ENCODE peak calls at places on chromosome 14, in five cellular contexts. One of them, this sample, is unnamed.

GRCh38 chr14:71556730-71557129 is 375.5 kb upstream of the RGS6 start:
- DNase-seq in stimulated activated CD8-positive, alpha-beta memory T cell treated with anti-CD3 and anti-CD28 coated beads, Interleukin-15, amount 100 ng/mL, for 24 hours: no peak
- DNase-seq in lower leg skin: no peak
- DNase-seq in NCI-H345: no peak
- DNase-seq in non-pigmented ciliary epithelial cell: no peak
- DNase-seq in this sample: no peak

GRCh38 chr14:79732911-79733310 is 478.4 kb downstream of the DIO2 start:
- DNase-seq in stimulated activated CD8-positive, alpha-beta memory T cell treated with anti-CD3 and anti-CD28 coated beads, Interleukin-15, amount 100 ng/mL, for 24 hours: no peak
- DNase-seq in lower leg skin: no peak
- DNase-seq in NCI-H345: no peak
- DNase-seq in non-pigmented ciliary epithelial cell: no peak
- DNase-seq in this sample: no peak

GRCh38 chr14:63308723-63309317 is 9.9 kb downstream of the GPHB5 start:
- DNase-seq in stimulated activated CD8-positive, alpha-beta memory T cell treated with anti-CD3 and anti-CD28 coated beads, Interleukin-15, amount 100 ng/mL, for 24 hours: no peak
- DNase-seq in lower leg skin: no peak
- DNase-seq in NCI-H345: peak
- DNase-seq in non-pigmented ciliary epithelial cell: no peak
- DNase-seq in this sample: no peak

GRCh38 chr14:52354257-52354656 is 40.1 kb downstream of the PTGER2 start:
- DNase-seq in stimulated activated CD8-positive, alpha-beta memory T cell treated with anti-CD3 and anti-CD28 coated beads, Interleukin-15, amount 100 ng/mL, for 24 hours: no peak
- DNase-seq in lower leg skin: no peak
- DNase-seq in NCI-H345: no peak
- DNase-seq in non-pigmented ciliary epithelial cell: no peak
- DNase-seq in this sample: no peak

GRCh38 chr14:45893127-45893526 is 640.1 kb upstream of the MIS18BP1 start:
- DNase-seq in stimulated activated CD8-positive, alpha-beta memory T cell treated with anti-CD3 and anti-CD28 coated beads, Interleukin-15, amount 100 ng/mL, for 24 hours: no peak
- DNase-seq in lower leg skin: no peak
- DNase-seq in NCI-H345: no peak
- DNase-seq in non-pigmented ciliary epithelial cell: no peak
- DNase-seq in this sample: no peak

GRCh38 chr14:103657466-103657865 is 28.5 kb downstream of the KLC1 start:
- DNase-seq in stimulated activated CD8-positive, alpha-beta memory T cell treated with anti-CD3 and anti-CD28 coated beads, Interleukin-15, amount 100 ng/mL, for 24 hours: no peak
- DNase-seq in lower leg skin: no peak
- DNase-seq in NCI-H345: no peak
- DNase-seq in non-pigmented ciliary epithelial cell: peak
- DNase-seq in this sample: no peak

GRCh38 chr14:20387577-20387976 is 25.7 kb downstream of the TEP1 start:
- DNase-seq in stimulated activated CD8-positive, alpha-beta memory T cell treated with anti-CD3 and anti-CD28 coated beads, Interleukin-15, amount 100 ng/mL, for 24 hours: no peak
- DNase-seq in lower leg skin: peak
- DNase-seq in NCI-H345: no peak
- DNase-seq in non-pigmented ciliary epithelial cell: no peak
- DNase-seq in this sample: no peak

GRCh38 chr14:64191756-64192155 is 102.4 kb downstream of the ESR2 start:
- DNase-seq in stimulated activated CD8-positive, alpha-beta memory T cell treated with anti-CD3 and anti-CD28 coated beads, Interleukin-15, amount 100 ng/mL, for 24 hours: no peak
- DNase-seq in lower leg skin: no peak
- DNase-seq in NCI-H345: no peak
- DNase-seq in non-pigmented ciliary epithelial cell: peak
- DNase-seq in this sample: no peak

GRCh38 chr14:99156814-99157213 is 115.2 kb downstream of the BCL11B start:
- DNase-seq in stimulated activated CD8-positive, alpha-beta memory T cell treated with anti-CD3 and anti-CD28 coated beads, Interleukin-15, amount 100 ng/mL, for 24 hours: no peak
- DNase-seq in lower leg skin: peak
- DNase-seq in NCI-H345: no peak
- DNase-seq in non-pigmented ciliary epithelial cell: no peak
- DNase-seq in this sample: no peak

GRCh38 chr14:61526405-61527312 is 168.7 kb upstream of the HIF1A start:
- DNase-seq in stimulated activated CD8-positive, alpha-beta memory T cell treated with anti-CD3 and anti-CD28 coated beads, Interleukin-15, amount 100 ng/mL, for 24 hours: no peak
- DNase-seq in lower leg skin: peak
- DNase-seq in NCI-H345: peak
- DNase-seq in non-pigmented ciliary epithelial cell: no peak
- DNase-seq in this sample: no peak

GRCh38 chr14:90518941-90519256 is 122.1 kb downstream of the CALM1 start:
- DNase-seq in stimulated activated CD8-positive, alpha-beta memory T cell treated with anti-CD3 and anti-CD28 coated beads, Interleukin-15, amount 100 ng/mL, for 24 hours: peak
- DNase-seq in lower leg skin: no peak
- DNase-seq in NCI-H345: no peak
- DNase-seq in non-pigmented ciliary epithelial cell: no peak
- DNase-seq in this sample: no peak

GRCh38 chr14:68544150-68544892 is 248.5 kb downstream of the ZFP36L1 start:
- DNase-seq in stimulated activated CD8-positive, alpha-beta memory T cell treated with anti-CD3 and anti-CD28 coated beads, Interleukin-15, amount 100 ng/mL, for 24 hours: no peak
- DNase-seq in lower leg skin: peak
- DNase-seq in NCI-H345: no peak
- DNase-seq in non-pigmented ciliary epithelial cell: peak
- DNase-seq in this sample: peak

GRCh38 chr14:98932436-98933325 is 339.3 kb downstream of the BCL11B start:
- DNase-seq in stimulated activated CD8-positive, alpha-beta memory T cell treated with anti-CD3 and anti-CD28 coated beads, Interleukin-15, amount 100 ng/mL, for 24 hours: no peak
- DNase-seq in lower leg skin: no peak
- DNase-seq in NCI-H345: no peak
- DNase-seq in non-pigmented ciliary epithelial cell: no peak
- DNase-seq in this sample: no peak

GRCh38 chr14:99322731-99323599 is 51.0 kb upstream of the BCL11B start:
- DNase-seq in stimulated activated CD8-positive, alpha-beta memory T cell treated with anti-CD3 and anti-CD28 coated beads, Interleukin-15, amount 100 ng/mL, for 24 hours: no peak
- DNase-seq in lower leg skin: peak
- DNase-seq in NCI-H345: no peak
- DNase-seq in non-pigmented ciliary epithelial cell: no peak
- DNase-seq in this sample: no peak

GRCh38 chr14:54603362-54603761 is 36.4 kb downstream of the SAMD4A start:
- DNase-seq in stimulated activated CD8-positive, alpha-beta memory T cell treated with anti-CD3 and anti-CD28 coated beads, Interleukin-15, amount 100 ng/mL, for 24 hours: no peak
- DNase-seq in lower leg skin: no peak
- DNase-seq in NCI-H345: no peak
- DNase-seq in non-pigmented ciliary epithelial cell: no peak
- DNase-seq in this sample: no peak

GRCh38 chr14:63204407-63205280 is at the start of gene RHOJ:
- DNase-seq in stimulated activated CD8-positive, alpha-beta memory T cell treated with anti-CD3 and anti-CD28 coated beads, Interleukin-15, amount 100 ng/mL, for 24 hours: no peak
- DNase-seq in lower leg skin: no peak
- DNase-seq in NCI-H345: peak
- DNase-seq in non-pigmented ciliary epithelial cell: no peak
- DNase-seq in this sample: no peak

GRCh38 chr14:24982472-24983155 is 67.3 kb downstream of the STXBP6 start:
- DNase-seq in stimulated activated CD8-positive, alpha-beta memory T cell treated with anti-CD3 and anti-CD28 coated beads, Interleukin-15, amount 100 ng/mL, for 24 hours: no peak
- DNase-seq in lower leg skin: no peak
- DNase-seq in NCI-H345: no peak
- DNase-seq in non-pigmented ciliary epithelial cell: peak
- DNase-seq in this sample: no peak

GRCh38 chr14:100142073-100143040 is 17.1 kb downstream of the DEGS2 start:
- DNase-seq in stimulated activated CD8-positive, alpha-beta memory T cell treated with anti-CD3 and anti-CD28 coated beads, Interleukin-15, amount 100 ng/mL, for 24 hours: no peak
- DNase-seq in lower leg skin: no peak
- DNase-seq in NCI-H345: no peak
- DNase-seq in non-pigmented ciliary epithelial cell: no peak
- DNase-seq in this sample: no peak

GRCh38 chr14:31391473-31391872 is 28.9 kb downstream of the HEATR5A start:
- DNase-seq in stimulated activated CD8-positive, alpha-beta memory T cell treated with anti-CD3 and anti-CD28 coated beads, Interleukin-15, amount 100 ng/mL, for 24 hours: no peak
- DNase-seq in lower leg skin: no peak
- DNase-seq in NCI-H345: no peak
- DNase-seq in non-pigmented ciliary epithelial cell: no peak
- DNase-seq in this sample: no peak

GRCh38 chr14:34338056-34338455 is 124.0 kb downstream of the SPTSSA start:
- DNase-seq in stimulated activated CD8-positive, alpha-beta memory T cell treated with anti-CD3 and anti-CD28 coated beads, Interleukin-15, amount 100 ng/mL, for 24 hours: no peak
- DNase-seq in lower leg skin: no peak
- DNase-seq in NCI-H345: no peak
- DNase-seq in non-pigmented ciliary epithelial cell: no peak
- DNase-seq in this sample: no peak

GRCh38 chr14:101176535-101177205 is 273.1 kb upstream of the RTL1 start:
- DNase-seq in stimulated activated CD8-positive, alpha-beta memory T cell treated with anti-CD3 and anti-CD28 coated beads, Interleukin-15, amount 100 ng/mL, for 24 hours: no peak
- DNase-seq in lower leg skin: peak
- DNase-seq in NCI-H345: peak
- DNase-seq in non-pigmented ciliary epithelial cell: no peak
- DNase-seq in this sample: no peak

GRCh38 chr14:90513151-90514014 is 116.6 kb downstream of the CALM1 start:
- DNase-seq in stimulated activated CD8-positive, alpha-beta memory T cell treated with anti-CD3 and anti-CD28 coated beads, Interleukin-15, amount 100 ng/mL, for 24 hours: no peak
- DNase-seq in lower leg skin: no peak
- DNase-seq in NCI-H345: peak
- DNase-seq in non-pigmented ciliary epithelial cell: no peak
- DNase-seq in this sample: no peak

GRCh38 chr14:105203057-105203494 is 22.0 kb upstream of the NUDT14 start:
- DNase-seq in stimulated activated CD8-positive, alpha-beta memory T cell treated with anti-CD3 and anti-CD28 coated beads, Interleukin-15, amount 100 ng/mL, for 24 hours: peak
- DNase-seq in lower leg skin: peak
- DNase-seq in NCI-H345: peak
- DNase-seq in non-pigmented ciliary epithelial cell: no peak
- DNase-seq in this sample: peak

GRCh38 chr14:58620011-58620410 is 17.8 kb upstream of the DACT1 start:
- DNase-seq in stimulated activated CD8-positive, alpha-beta memory T cell treated with anti-CD3 and anti-CD28 coated beads, Interleukin-15, amount 100 ng/mL, for 24 hours: no peak
- DNase-seq in lower leg skin: no peak
- DNase-seq in NCI-H345: no peak
- DNase-seq in non-pigmented ciliary epithelial cell: no peak
- DNase-seq in this sample: no peak

GRCh38 chr14:68363841-68364711 is 428.8 kb downstream of the ZFP36L1 start:
- DNase-seq in stimulated activated CD8-positive, alpha-beta memory T cell treated with anti-CD3 and anti-CD28 coated beads, Interleukin-15, amount 100 ng/mL, for 24 hours: no peak
- DNase-seq in lower leg skin: peak
- DNase-seq in NCI-H345: no peak
- DNase-seq in non-pigmented ciliary epithelial cell: no peak
- DNase-seq in this sample: no peak

GRCh38 chr14:22220427-22220826 is 368.6 kb downstream of the DAD1 start:
- DNase-seq in stimulated activated CD8-positive, alpha-beta memory T cell treated with anti-CD3 and anti-CD28 coated beads, Interleukin-15, amount 100 ng/mL, for 24 hours: no peak
- DNase-seq in lower leg skin: no peak
- DNase-seq in NCI-H345: no peak
- DNase-seq in non-pigmented ciliary epithelial cell: no peak
- DNase-seq in this sample: no peak

GRCh38 chr14:57326253-57326652 is 57.5 kb downstream of the AP5M1 start:
- DNase-seq in stimulated activated CD8-positive, alpha-beta memory T cell treated with anti-CD3 and anti-CD28 coated beads, Interleukin-15, amount 100 ng/mL, for 24 hours: no peak
- DNase-seq in lower leg skin: no peak
- DNase-seq in NCI-H345: no peak
- DNase-seq in non-pigmented ciliary epithelial cell: no peak
- DNase-seq in this sample: no peak

GRCh38 chr14:97353102-97353501 is 555.9 kb downstream of the VRK1 start:
- DNase-seq in stimulated activated CD8-positive, alpha-beta memory T cell treated with anti-CD3 and anti-CD28 coated beads, Interleukin-15, amount 100 ng/mL, for 24 hours: no peak
- DNase-seq in lower leg skin: no peak
- DNase-seq in NCI-H345: no peak
- DNase-seq in non-pigmented ciliary epithelial cell: no peak
- DNase-seq in this sample: no peak

GRCh38 chr14:59482471-59483331 is 1.5 kb downstream of the L3HYPDH start:
- DNase-seq in stimulated activated CD8-positive, alpha-beta memory T cell treated with anti-CD3 and anti-CD28 coated beads, Interleukin-15, amount 100 ng/mL, for 24 hours: no peak
- DNase-seq in lower leg skin: no peak
- DNase-seq in NCI-H345: peak
- DNase-seq in non-pigmented ciliary epithelial cell: peak
- DNase-seq in this sample: peak

GRCh38 chr14:51443195-51444018 is 203.4 kb downstream of the TMX1 start:
- DNase-seq in stimulated activated CD8-positive, alpha-beta memory T cell treated with anti-CD3 and anti-CD28 coated beads, Interleukin-15, amount 100 ng/mL, for 24 hours: no peak
- DNase-seq in lower leg skin: no peak
- DNase-seq in NCI-H345: no peak
- DNase-seq in non-pigmented ciliary epithelial cell: no peak
- DNase-seq in this sample: no peak

GRCh38 chr14:100892496-100893227 is 10.9 kb downstream of the RTL1 start:
- DNase-seq in stimulated activated CD8-positive, alpha-beta memory T cell treated with anti-CD3 and anti-CD28 coated beads, Interleukin-15, amount 100 ng/mL, for 24 hours: no peak
- DNase-seq in lower leg skin: peak
- DNase-seq in NCI-H345: no peak
- DNase-seq in non-pigmented ciliary epithelial cell: no peak
- DNase-seq in this sample: no peak

GRCh38 chr14:100621806-100622205 is 34.6 kb upstream of the BEGAIN start:
- DNase-seq in stimulated activated CD8-positive, alpha-beta memory T cell treated with anti-CD3 and anti-CD28 coated beads, Interleukin-15, amount 100 ng/mL, for 24 hours: no peak
- DNase-seq in lower leg skin: no peak
- DNase-seq in NCI-H345: no peak
- DNase-seq in non-pigmented ciliary epithelial cell: no peak
- DNase-seq in this sample: no peak

GRCh38 chr14:75088566-75089373 is 19.3 kb downstream of the ZC2HC1C start:
- DNase-seq in stimulated activated CD8-positive, alpha-beta memory T cell treated with anti-CD3 and anti-CD28 coated beads, Interleukin-15, amount 100 ng/mL, for 24 hours: no peak
- DNase-seq in lower leg skin: no peak
- DNase-seq in NCI-H345: peak
- DNase-seq in non-pigmented ciliary epithelial cell: no peak
- DNase-seq in this sample: peak

GRCh38 chr14:51004801-51005526 is 60.7 kb upstream of the PYGL start:
- DNase-seq in stimulated activated CD8-positive, alpha-beta memory T cell treated with anti-CD3 and anti-CD28 coated beads, Interleukin-15, amount 100 ng/mL, for 24 hours: no peak
- DNase-seq in lower leg skin: no peak
- DNase-seq in NCI-H345: peak
- DNase-seq in non-pigmented ciliary epithelial cell: no peak
- DNase-seq in this sample: no peak

GRCh38 chr14:106044949-106045596 is 518.7 kb downstream of the TMEM121 start:
- DNase-seq in stimulated activated CD8-positive, alpha-beta memory T cell treated with anti-CD3 and anti-CD28 coated beads, Interleukin-15, amount 100 ng/mL, for 24 hours: peak
- DNase-seq in lower leg skin: no peak
- DNase-seq in NCI-H345: no peak
- DNase-seq in non-pigmented ciliary epithelial cell: no peak
- DNase-seq in this sample: no peak

GRCh38 chr14:34049769-34050168 is 98.9 kb upstream of the EGLN3 start:
- DNase-seq in stimulated activated CD8-positive, alpha-beta memory T cell treated with anti-CD3 and anti-CD28 coated beads, Interleukin-15, amount 100 ng/mL, for 24 hours: no peak
- DNase-seq in lower leg skin: no peak
- DNase-seq in NCI-H345: no peak
- DNase-seq in non-pigmented ciliary epithelial cell: no peak
- DNase-seq in this sample: no peak